ENCODE peak calls at places on chromosomes 3 and 15, in eight cellular contexts. D is right cardiac atrium, C is PC-3, K is right atrium auricular region, H is hepatocyte, Z is IMR-90, R is thoracic aorta, I is breast epithelium. T is an unnamed sample. For H3K27me3, the result is how much of the 10 kb centered on the place peaks cover.

GRCh38 chr3:16305121-16305541 is 40.1 kb downstream of the OXNAD1 start:
- DNase-seq in Z (no peak), D (peak), H (no peak), R (no peak), I (no peak), C (no peak), K (no peak), T (no peak)

GRCh38 chr15:40769310-40770146 is at the start of gene C15orf62:
- DNase-seq in H (peak), Z (peak), R (no peak), K (no peak), I (peak), C (peak), D (peak), T (peak)

GRCh38 chr3:169760479-169760878 is 4.4 kb downstream of the TERC start:
- DNase-seq in D (no peak), C (peak), I (no peak), H (no peak), R (no peak), K (no peak), Z (peak), T (peak)

GRCh38 chr3:184314700-184315505 is 497 bp downstream of the EIF4G1 start:
- DNase-seq in I (peak), C (peak), R (peak), H (peak), D (peak), K (peak), Z (peak), T (peak)

GRCh38 chr3:140529558-140529957 is 148.3 kb upstream of the TRIM42 start:
- DNase-seq in R (no peak), I (no peak), D (no peak), C (no peak), H (no peak), Z (no peak), K (no peak), T (no peak)

GRCh38 chr15:26102988-26103387 is 239.9 kb upstream of the ATP10A start:
- DNase-seq in C (peak), D (no peak), R (no peak), I (no peak), K (no peak), Z (peak), H (no peak), T (no peak)

GRCh38 chr3:64242435-64242834 is 17.2 kb upstream of the PRICKLE2 start:
- DNase-seq in I (no peak), Z (no peak), D (no peak), H (peak), C (no peak), R (no peak), K (no peak), T (no peak)

GRCh38 chr3:69085543-69086132 is 901 bp downstream of the ARL6IP5 start:
- DNase-seq in H (peak), R (no peak), I (no peak), Z (no peak), D (no peak), K (no peak), C (no peak), T (peak)

GRCh38 chr3:50674349-50675178 is at the start of gene DOCK3:
- DNase-seq in I (peak), R (no peak), C (peak), D (peak), K (peak), Z (peak), H (peak), T (peak)

GRCh38 chr15:31098953-31099740 is 2.4 kb downstream of the TRPM1 start:
- DNase-seq in D (no peak), Z (no peak), R (no peak), C (peak), K (no peak), H (no peak), I (no peak), T (no peak)

GRCh38 chr15:38795471-38796245 is 231.0 kb upstream of the RASGRP1 start:
- DNase-seq in I (no peak), D (no peak), H (no peak), Z (peak), C (no peak), K (no peak), R (no peak), T (no peak)

GRCh38 chr3:184636774-184637316 is 75.0 kb downstream of the MAGEF1 start:
- DNase-seq in D (no peak), C (peak), H (peak), I (peak), K (no peak), R (no peak), Z (peak), T (peak)

GRCh38 chr3:32200991-32201758 is 37.3 kb upstream of the CMTM8 start:
- DNase-seq in H (no peak), C (no peak), D (peak), K (no peak), I (no peak), R (no peak), Z (no peak), T (no peak)

GRCh38 chr3:55692958-55693558 is 206.0 kb upstream of the WNT5A start:
- DNase-seq in Z (peak), K (no peak), H (no peak), I (no peak), C (no peak), R (no peak), D (no peak), T (no peak)

GRCh38 chr15:70795311-70795665 is 31.9 kb upstream of the UACA start:
- DNase-seq in C (peak), K (no peak), D (no peak), Z (peak), R (no peak), H (peak), I (no peak), T (peak)

GRCh38 chr3:170421147-170421641 is 2.5 kb downstream of the CLDN11 start:
- DNase-seq in H (peak), Z (peak), K (peak), D (peak), I (peak), R (no peak), C (no peak), T (no peak)

GRCh38 chr3:18264331-18264730 is 160.8 kb downstream of the SATB1 start:
- DNase-seq in H (no peak), K (no peak), C (no peak), D (no peak), Z (no peak), I (no peak), R (no peak), T (no peak)

GRCh38 chr3:190840146-190840545 is 22.3 kb downstream of the GMNC start:
- DNase-seq in R (no peak), C (peak), D (no peak), K (no peak), I (no peak), Z (peak), H (no peak), T (peak)

GRCh38 chr15:58554758-58555157 is 123.0 kb downstream of the LIPC start:
- DNase-seq in K (peak), I (no peak), Z (no peak), C (no peak), D (no peak), R (no peak), H (no peak), T (no peak)

GRCh38 chr3:18766971-18767370 is 341.8 kb upstream of the SATB1 start:
- DNase-seq in K (no peak), Z (no peak), D (no peak), I (no peak), H (no peak), C (peak), R (no peak), T (no peak)

GRCh38 chr3:195071916-195072820 is 198.8 kb downstream of the XXYLT1 start:
- DNase-seq in R (no peak), H (no peak), K (no peak), D (no peak), I (no peak), C (no peak), Z (no peak), T (no peak)

GRCh38 chr15:98541519-98541918 is 106.8 kb upstream of the IGF1R start:
- DNase-seq in H (no peak), R (no peak), I (no peak), K (no peak), D (no peak), C (no peak), Z (peak), T (no peak)

DNA sequence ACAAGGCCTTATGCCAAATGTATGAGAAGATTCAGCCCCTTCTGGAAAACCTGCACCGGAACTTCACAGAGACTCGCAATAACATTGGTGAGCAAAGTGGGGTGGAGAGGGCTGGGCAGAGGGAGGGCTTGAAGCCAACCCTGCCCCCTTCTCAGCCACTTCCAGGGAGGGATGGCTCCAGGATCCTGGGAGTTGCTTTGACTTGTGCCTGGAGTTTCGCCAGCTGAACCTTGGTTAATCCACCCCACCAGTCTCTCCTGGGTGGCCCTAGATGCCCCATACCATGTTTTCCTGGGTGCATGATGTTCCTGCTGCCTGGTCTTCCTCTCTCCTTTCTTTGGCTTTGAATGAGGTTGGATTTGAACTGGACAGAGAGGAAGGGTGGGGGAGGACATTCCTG is 10.8 kb downstream of the TBC1D21 start:
- DNase-seq in D (no peak), C (no peak), H (no peak), R (no peak), I (no peak), K (no peak), Z (no peak), T (no peak)
- H3K27me3 ChIP-seq in D (under half), C (under half), H (under half), R (under half), I (under half), K (under half), Z (half or more), T (under half)

GRCh38 chr3:78967061-78967460 is 800.7 kb downstream of the ROBO1 start:
- DNase-seq in I (no peak), K (no peak), H (no peak), Z (peak), C (peak), R (no peak), D (no peak), T (peak)
- H3K27me3 ChIP-seq in I (under half), K (under half), H (under half), Z (under half), C (under half), R (under half), D (under half), T (under half)

GRCh38 chr3:195662-196061 is 901 bp upstream of the CHL1 start:
- DNase-seq in I (no peak), Z (no peak), D (no peak), K (no peak), R (no peak), C (no peak), H (no peak), T (no peak)
- H3K27me3 ChIP-seq in I (under half), Z (under half), D (under half), K (under half), R (under half), C (under half), H (half or more), T (under half)

GRCh38 chr15:89368566-89369223 is 34.1 kb upstream of the POLG start:
- DNase-seq in R (no peak), I (no peak), H (no peak), D (no peak), K (no peak), Z (no peak), C (no peak), T (no peak)

GRCh38 chr15:89370120-89371077 is 35.8 kb upstream of the POLG start:
- DNase-seq in H (no peak), D (no peak), C (peak), I (no peak), K (no peak), R (no peak), Z (no peak), T (no peak)

GRCh38 chr15:89369548-89369947 is 34.9 kb upstream of the POLG start:
- DNase-seq in C (no peak), I (no peak), R (no peak), K (no peak), D (no peak), H (no peak), Z (no peak), T (no peak)

GRCh38 chr15:89372069-89373033 is 37.7 kb upstream of the POLG start:
- DNase-seq in K (no peak), I (no peak), R (no peak), C (no peak), D (no peak), Z (no peak), H (no peak), T (no peak)

DNA sequence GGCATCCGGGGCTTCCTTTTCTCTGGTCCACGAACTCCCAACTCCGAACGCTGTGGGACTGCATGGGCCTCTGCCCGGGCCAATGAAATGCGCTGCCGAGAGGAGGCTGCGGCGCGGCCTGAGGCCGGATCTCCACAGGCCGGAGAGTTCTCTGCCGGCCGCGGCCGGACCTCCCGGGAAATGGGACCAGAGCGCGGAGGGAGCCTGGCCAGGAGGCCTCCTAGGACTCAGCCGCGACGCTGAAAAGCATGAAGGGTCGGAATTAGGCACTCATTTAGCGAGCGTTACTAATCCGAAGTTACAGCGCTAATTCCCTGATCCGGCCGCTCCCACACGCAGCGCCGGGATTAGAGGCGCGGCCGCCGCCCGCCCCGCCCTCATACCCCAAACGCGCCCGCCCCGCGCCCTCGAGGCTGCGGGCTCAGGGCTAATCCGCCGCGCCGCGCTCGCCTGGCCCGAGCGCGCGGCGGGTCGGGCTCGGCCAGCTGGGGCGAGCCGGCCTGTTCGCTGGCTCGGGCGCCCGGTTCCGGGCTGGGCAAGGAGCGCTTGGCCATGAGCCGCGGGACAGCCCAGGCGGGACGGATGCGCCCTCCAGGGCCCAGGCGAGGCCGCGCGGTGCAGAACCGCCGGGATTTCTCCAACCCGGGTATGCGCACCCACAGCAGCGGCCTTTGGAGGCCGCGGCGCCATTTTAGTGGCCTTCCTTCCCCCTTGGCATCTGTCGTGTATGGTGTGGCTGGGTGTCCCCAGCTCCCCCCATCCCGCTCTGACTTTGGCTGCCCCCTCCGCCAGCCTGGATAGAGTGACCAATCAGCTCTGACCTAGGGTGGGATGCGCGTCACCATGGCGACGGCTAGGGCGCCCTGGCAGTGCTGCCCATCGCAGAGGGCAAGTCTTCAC is 36.8 kb upstream of the POLG start:
- DNase-seq in Z (no peak), C (no peak), H (no peak), D (no peak), K (no peak), I (no peak), R (no peak), T (no peak)
- H3K27me3 ChIP-seq in Z (half or more), C (under half), H (half or more), D (under half), K (half or more), I (half or more), R (under half), T (half or more)